ENCODE peak calls at places on chromosomes 13 and 19, in eight cellular contexts. R is choroid plexus epithelial cell; M is stimulated activated CD8-positive, alpha-beta memory T cell treated with anti-CD3 and anti-CD28 coated beads, Interleukin-2, amount 100 ng/mL, for 48 hours; L is activated CD4-positive, alpha-beta T cell treated with anti-CD3 and anti-CD28 coated beads, Interleukin-2, amount 10 ng/mL, durations not matched to agents 7 days and 5 days; T is T-cell; J is amygdala; Y is cardiac fibroblast; U is Kasumi-1. E is an unnamed sample.

GRCh38 chr13:113657851-113658741 is at the start of gene ATP4B:
- DNase-seq in U (no peak), L (no peak), R (no peak), T (no peak), J (no peak), Y (no peak), M (no peak), E (no peak)

GRCh38 chr13:113969311-113969972 is 4.4 kb downstream of the C13orf46 start:
- DNase-seq in J (no peak), U (no peak), L (no peak), Y (no peak), T (no peak), M (no peak), R (no peak), E (no peak)

GRCh38 chr19:30865481-30865880 is 483.8 kb downstream of the TSHZ3 start:
- DNase-seq in Y (no peak), T (no peak), J (no peak), M (no peak), U (no peak), L (no peak), R (no peak), E (no peak)

GRCh38 chr13:43911871-43912270 is 32.2 kb downstream of the LACC1 start:
- DNase-seq in U (no peak), J (no peak), T (no peak), R (no peak), Y (no peak), L (no peak), M (no peak), E (no peak)

GRCh38 chr19:16829822-16830289 is 658 bp downstream of the SIN3B start:
- DNase-seq in J (no peak), T (peak; percentile 6), Y (no peak), U (no peak), R (no peak), M (no peak), L (no peak), E (no peak)

GRCh38 chr13:77878186-77878585 is 40.4 kb downstream of the EDNRB start:
- DNase-seq in M (no peak), L (no peak), J (no peak), R (no peak), Y (no peak), T (no peak), U (no peak), E (no peak)

GRCh38 chr13:92126399-92126798 is 728.0 kb downstream of the GPC5 start:
- DNase-seq in L (no peak), M (no peak), T (no peak), R (no peak), Y (no peak), J (no peak), U (no peak), E (no peak)

GRCh38 chr13:23505007-23505406 is 65.2 kb upstream of the TNFRSF19 start:
- DNase-seq in R (peak; percentile 51), M (no peak), T (no peak), U (no peak), Y (peak; percentile 26), L (no peak), J (no peak), E (peak; percentile 79)

GRCh38 chr13:37134411-37135041 is 29.1 kb upstream of the CSNK1A1L start:
- DNase-seq in M (no peak), L (no peak), U (no peak), T (no peak), Y (peak; percentile 96), R (peak; percentile 99), J (no peak), E (peak; percentile 87)

GRCh38 chr13:91331047-91331915 is 16.2 kb upstream of the MIR17HG start:
- DNase-seq in Y (no peak), R (no peak), T (no peak), J (no peak), U (no peak), M (no peak), L (no peak), E (no peak)

GRCh38 chr13:101341464-101341863 is 74.8 kb downstream of the NALCN start:
- DNase-seq in J (no peak), T (no peak), U (no peak), Y (no peak), L (no peak), M (no peak), R (no peak), E (peak; percentile 58)

GRCh38 chr19:28727133-28727834 is 485.7 kb downstream of the UQCRFS1 start:
- DNase-seq in T (peak; percentile 22), J (no peak), M (no peak), Y (peak; percentile 27), L (no peak), U (no peak), R (peak; percentile 34), E (peak; percentile 57)

GRCh38 chr13:20860844-20861243 is 41.7 kb downstream of the XPO4 start:
- DNase-seq in R (no peak), Y (no peak), M (no peak), U (no peak), J (no peak), T (no peak), L (no peak), E (peak; percentile 11)

GRCh38 chr13:46367622-46368327 is 19.3 kb downstream of the RUBCNL start:
- DNase-seq in U (no peak), T (no peak), M (no peak), Y (peak; percentile 27), R (peak; percentile 32), J (no peak), L (no peak), E (peak; percentile 64)

GRCh38 chr13:33277946-33278345 is 7.6 kb downstream of the STARD13 start:
- DNase-seq in Y (peak; percentile 72), J (no peak), R (no peak), L (no peak), T (no peak), M (no peak), U (no peak), E (peak; percentile 60)

GRCh38 chr19:3458595-3459284 is 21.6 kb downstream of the SMIM24 start:
- DNase-seq in U (no peak), T (no peak), R (peak; percentile 56), M (no peak), J (peak; percentile 41), Y (peak; percentile 58), L (no peak), E (peak; percentile 31)

GRCh38 chr13:113869263-113869662 is 5.4 kb upstream of the GAS6 start:
- DNase-seq in L (no peak), U (no peak), T (no peak), R (no peak), M (no peak), J (no peak), Y (no peak), E (no peak)

GRCh38 chr13:94966380-94966779 is 254.0 kb upstream of the SOX21 start:
- DNase-seq in L (no peak), T (no peak), Y (no peak), U (no peak), M (no peak), R (no peak), J (no peak), E (no peak)

GRCh38 chr13:71580614-71581013 is 286.4 kb downstream of the DACH1 start:
- DNase-seq in T (no peak), R (no peak), M (no peak), J (no peak), U (no peak), L (no peak), Y (no peak), E (no peak)

GRCh38 chr13:77544365-77544764 is 8.9 kb downstream of the SCEL start:
- DNase-seq in L (no peak), M (no peak), T (no peak), R (peak; percentile 72), U (no peak), J (peak; percentile 50), Y (peak; percentile 83), E (peak; percentile 35)

GRCh38 chr13:109627649-109628048 is 158.7 kb downstream of the IRS2 start:
- DNase-seq in U (no peak), R (no peak), M (no peak), T (no peak), J (no peak), L (no peak), Y (no peak), E (no peak)